ENCODE peak calls at places on chromosomes 5 and 9, in four cellular contexts. X, O, M and S are unnamed samples.

GRCh38 chr9:136847065-136847826 is 2.0 kb upstream of the PHPT1 start:
- DNase-seq in O (peak), M (no peak), X (peak), S (peak)

GRCh38 chr5:31741496-31741895 is 102.6 kb downstream of the PDZD2 start:
- DNase-seq in O (no peak), M (no peak), X (no peak), S (no peak)

GRCh38 chr9:32589083-32589713 is 16.2 kb upstream of the NDUFB6 start:
- DNase-seq in M (no peak), X (peak), O (peak), S (no peak)

GRCh38 chr5:176816791-176817272 is 6.5 kb downstream of the UNC5A start:
- DNase-seq in M (no peak), X (no peak), O (no peak), S (no peak)

GRCh38 chr5:169197343-169197742 is 103.6 kb downstream of the SLIT3 start:
- DNase-seq in X (no peak), O (no peak), M (no peak), S (no peak)

GRCh38 chr9:91419222-91420191 is 4.1 kb downstream of the NFIL3 start:
- DNase-seq in O (peak), X (peak), M (no peak), S (no peak)

GRCh38 chr5:105947461-105947860 is 1723.3 kb downstream of the EFNA5 start:
- DNase-seq in O (no peak), X (no peak), M (no peak), S (no peak)

GRCh38 chr9:5543875-5544702 is 33.8 kb downstream of the PDCD1LG2 start:
- DNase-seq in X (no peak), O (no peak), M (no peak), S (no peak)

GRCh38 chr5:72328172-72328571 is 8.0 kb downstream of the PTCD2 start:
- DNase-seq in M (no peak), O (no peak), X (peak), S (no peak)

GRCh38 chr5:21391506-21391905 is 1403.5 kb upstream of the CDH18 start:
- DNase-seq in M (no peak), O (no peak), X (no peak), S (no peak)

GRCh38 chr5:151469992-151470391 is 22.6 kb downstream of the SLC36A1 start:
- DNase-seq in M (no peak), X (no peak), O (no peak), S (no peak)

GRCh38 chr5:50958852-50959457 is 292.5 kb downstream of the PARP8 start:
- DNase-seq in X (peak), O (peak), M (no peak), S (no peak)

GRCh38 chr9:127397722-127398647 is 1.0 kb downstream of the SLC2A8 start:
- DNase-seq in X (peak), O (peak), M (no peak), S (peak)

GRCh38 chr5:65862384-65862783 is 64.0 kb upstream of the ERBIN start:
- DNase-seq in M (no peak), X (no peak), O (no peak), S (no peak)

GRCh38 chr9:98997580-98997979 is 53.9 kb downstream of the COL15A1 start:
- DNase-seq in M (no peak), X (no peak), O (no peak), S (no peak)

GRCh38 chr9:81264516-81264915 is 424.8 kb downstream of the TLE1 start:
- DNase-seq in M (no peak), X (peak), O (no peak), S (no peak)

GRCh38 chr9:114275246-114275994 is 47.5 kb upstream of the ORM1 start:
- DNase-seq in O (no peak), M (no peak), X (no peak), S (peak)

GRCh38 chr9:13928988-13929387 is 385.0 kb downstream of the NFIB start:
- DNase-seq in X (no peak), O (no peak), M (no peak), S (no peak)

GRCh38 chr9:20300430-20301115 is 321.7 kb downstream of the MLLT3 start:
- DNase-seq in M (no peak), O (no peak), X (no peak), S (no peak)

GRCh38 chr5:133754575-133755169 is 142.3 kb upstream of the FSTL4 start:
- DNase-seq in M (peak), X (no peak), O (peak), S (peak)

GRCh38 chr9:136997830-136998234 is 1.5 kb upstream of the CLIC3 start:
- DNase-seq in X (no peak), O (no peak), M (no peak), S (no peak)

GRCh38 chr5:66830636-66831035 is 234.4 kb downstream of the MAST4 start:
- DNase-seq in X (no peak), M (no peak), O (no peak), S (no peak)

GRCh38 chr9:114733814-114734213 is 51.8 kb upstream of the TEX48 start:
- DNase-seq in X (no peak), O (no peak), M (no peak), S (no peak)

GRCh38 chr9:99112750-99113417 is 8.0 kb downstream of the TGFBR1 start:
- DNase-seq in X (no peak), M (no peak), O (no peak), S (no peak)

GRCh38 chr9:110650261-110650660 is 18.3 kb upstream of the MUSK start:
- DNase-seq in O (no peak), X (no peak), M (no peak), S (no peak)
- TF ChIP-seq USF1 in O (no peak), X (no peak), M (no peak), S (no peak)

GRCh38 chr5:180533845-180534244 is 39.7 kb downstream of the CNOT6 start:
- DNase-seq in X (no peak), O (no peak), M (no peak), S (no peak)
- TF ChIP-seq USF1 in X (no peak), O (no peak), M (no peak), S (no peak)

GRCh38 chr9:36401179-36401740 is 1.2 kb upstream of the RNF38 start:
- DNase-seq in M (peak), X (peak), O (peak), S (no peak)
- TF ChIP-seq USF1 in M (no peak), X (no peak), O (no peak), S (no peak)

DNA sequence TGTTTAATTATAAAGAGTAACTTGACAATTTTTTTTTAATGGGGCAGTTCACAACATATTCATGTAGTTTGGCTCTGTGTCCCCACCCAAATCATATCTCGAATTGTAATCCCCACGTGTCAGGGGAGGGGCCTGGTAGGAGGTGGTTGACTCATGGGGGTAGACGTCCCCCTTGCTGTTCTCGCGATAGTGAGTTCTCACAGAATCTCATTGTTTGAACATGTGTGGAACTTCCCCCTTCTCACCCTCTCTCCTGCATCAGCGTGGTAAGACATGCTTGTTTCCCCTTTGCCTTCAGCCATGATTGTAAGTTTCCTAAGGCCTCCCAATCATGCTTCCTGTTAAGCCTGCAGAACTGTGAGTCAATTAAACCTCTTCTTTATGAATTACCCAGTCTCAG is 40.7 kb downstream of the FBXW11 start:
- DNase-seq in X (no peak), O (peak), M (no peak), S (no peak)
- TF ChIP-seq USF1 in X (no peak), O (peak), M (no peak), S (no peak)